ENCODE peak calls at places on chromosomes 6 and 20, in six cellular contexts. E, B, F, U, O and X are unnamed samples.
A peak's percentile ranks its signal among the peaks of the same experiment; 100 is the strongest.

GRCh38 chr6:33575211-33575610 is 4.9 kb downstream of the BAK1 start:
- DNase-seq in E (no peak), B (no peak), F (no peak), U (no peak), O (no peak), X (no peak)

GRCh38 chr20:63009044-63009961 is 2.5 kb upstream of the BHLHE23 start:
- DNase-seq in E (peak; percentile 70), B (peak; percentile 67), F (no peak), U (peak; percentile 33), O (peak; percentile 70), X (no peak)

GRCh38 chr6:110542311-110543024 is 66.1 kb upstream of the SLC22A16 start:
- DNase-seq in E (peak; percentile 27), B (peak; percentile 71), F (no peak), U (no peak), O (no peak), X (no peak)

GRCh38 chr6:88983532-88983931 is 20.1 kb upstream of the RNGTT start:
- DNase-seq in E (peak; percentile 74), B (no peak), F (no peak), U (peak; percentile 35), O (no peak), X (no peak)

GRCh38 chr6:47238456-47238995 is 71.2 kb downstream of the TNFRSF21 start:
- DNase-seq in E (peak; percentile 21), B (no peak), F (no peak), U (no peak), O (no peak), X (no peak)

GRCh38 chr6:3282461-3283236 is 23.9 kb downstream of the PSMG4 start:
- DNase-seq in E (no peak), B (no peak), F (no peak), U (no peak), O (no peak), X (no peak)

GRCh38 chr6:143745160-143746133 is 67.7 kb downstream of the PHACTR2 start:
- DNase-seq in E (peak; percentile 69), B (peak; percentile 52), F (no peak), U (peak; percentile 15), O (no peak), X (no peak)

GRCh38 chr6:77609106-77609505 is 43.7 kb upstream of the MEI4 start:
- DNase-seq in E (no peak), B (no peak), F (no peak), U (no peak), O (no peak), X (no peak)

GRCh38 chr6:32973934-32974333 is 5.5 kb downstream of the BRD2 start:
- DNase-seq in E (peak; percentile 74), B (no peak), F (no peak), U (no peak), O (peak; percentile 30), X (no peak)

GRCh38 chr6:129701721-129702455 is 8.1 kb downstream of the ARHGAP18 start:
- DNase-seq in E (peak; percentile 66), B (no peak), F (no peak), U (no peak), O (no peak), X (no peak)

DNA sequence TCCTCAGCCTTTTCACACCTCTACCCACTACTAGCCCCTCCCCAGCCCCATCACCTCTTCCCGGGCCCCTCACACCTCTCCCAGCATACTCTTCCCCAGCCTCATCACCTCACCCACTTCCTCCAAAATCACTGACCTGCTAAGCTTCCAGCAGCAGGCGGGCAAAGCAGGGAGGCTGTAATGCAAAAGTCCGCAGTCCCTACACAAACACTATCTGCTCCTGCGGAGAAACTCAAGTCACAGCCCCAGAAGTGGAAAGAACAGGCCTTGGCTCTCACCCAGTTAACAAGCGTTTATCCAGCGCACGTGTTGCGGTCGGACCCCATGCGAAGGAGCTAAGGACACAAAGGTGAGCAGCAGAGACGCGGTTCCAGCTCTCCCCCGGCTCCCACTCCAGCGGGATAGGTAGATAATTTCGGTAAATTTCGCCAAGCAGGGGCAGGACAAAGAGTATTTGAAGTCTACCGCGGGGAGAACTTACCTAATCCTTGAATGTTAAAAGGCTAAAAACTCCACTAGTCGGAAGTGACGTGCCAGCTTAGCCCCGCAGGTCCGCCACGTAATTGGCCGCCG is 768 bp upstream of the TRIM39 start:
- DNase-seq in E (no peak), B (peak; percentile 35), F (peak; percentile 34), U (peak; percentile 59), O (peak; percentile 76), X (no peak)
- H3K4me1 ChIP-seq in E (peaks cover 9% of the 10 kb centered on the region), B (peaks cover 30% of the 10 kb centered on the region), F (peaks cover 16% of the 10 kb centered on the region), U (peaks cover 9% of the 10 kb centered on the region), O (peaks cover 40% of the 10 kb centered on the region), X (peaks cover 16% of the 10 kb centered on the region)

GRCh38 chr6:115765966-115766365 is 294.7 kb downstream of the FRK start:
- DNase-seq in E (no peak), B (no peak), F (no peak), U (no peak), O (no peak), X (no peak)
- H3K4me1 ChIP-seq in E (no peaks in the 10 kb centered on the region), B (no peaks in the 10 kb centered on the region), F (no peaks in the 10 kb centered on the region), U (no peaks in the 10 kb centered on the region), O (no peaks in the 10 kb centered on the region), X (no peaks in the 10 kb centered on the region)

GRCh38 chr6:35296931-35297330 is 687 bp upstream of the DEF6 start:
- DNase-seq in E (no peak), B (no peak), F (no peak), U (no peak), O (no peak), X (no peak)

GRCh38 chr6:35298625-35299140 is 1.1 kb downstream of the DEF6 start:
- DNase-seq in E (no peak), B (no peak), F (no peak), U (no peak), O (no peak), X (no peak)

GRCh38 chr6:35299674-35300073 is 2.1 kb downstream of the DEF6 start:
- DNase-seq in E (no peak), B (peak; percentile 48), F (no peak), U (no peak), O (no peak), X (no peak)

GRCh38 chr6:35295521-35296315 is 1.9 kb upstream of the DEF6 start:
- DNase-seq in E (no peak), B (no peak), F (no peak), U (no peak), O (no peak), X (no peak)

GRCh38 chr6:35297541-35298481 is at the start of gene DEF6:
- DNase-seq in E (peak; percentile 90), B (peak; percentile 73), F (peak; percentile 83), U (peak; percentile 81), O (peak; percentile 80), X (peak; percentile 48)
- H3K4me1 ChIP-seq in E (peaks cover 7% of the 10 kb centered on the region), B (peaks cover 11% of the 10 kb centered on the region), F (peaks cover 4% of the 10 kb centered on the region), U (peaks cover 14% of the 10 kb centered on the region), O (peaks cover 56% of the 10 kb centered on the region), X (peaks cover 5% of the 10 kb centered on the region)

GRCh38 chr20:44597516-44597915 is 15.1 kb downstream of the PKIG start:
- DNase-seq in E (no peak), B (no peak), F (no peak), U (no peak), O (no peak), X (no peak)
- H3K4me1 ChIP-seq in E (peaks cover 17% of the 10 kb centered on the region), B (peaks cover 89% of the 10 kb centered on the region), F (peaks cover 20% of the 10 kb centered on the region), U (no peaks in the 10 kb centered on the region), O (no peaks in the 10 kb centered on the region), X (peaks cover 68% of the 10 kb centered on the region)

DNA sequence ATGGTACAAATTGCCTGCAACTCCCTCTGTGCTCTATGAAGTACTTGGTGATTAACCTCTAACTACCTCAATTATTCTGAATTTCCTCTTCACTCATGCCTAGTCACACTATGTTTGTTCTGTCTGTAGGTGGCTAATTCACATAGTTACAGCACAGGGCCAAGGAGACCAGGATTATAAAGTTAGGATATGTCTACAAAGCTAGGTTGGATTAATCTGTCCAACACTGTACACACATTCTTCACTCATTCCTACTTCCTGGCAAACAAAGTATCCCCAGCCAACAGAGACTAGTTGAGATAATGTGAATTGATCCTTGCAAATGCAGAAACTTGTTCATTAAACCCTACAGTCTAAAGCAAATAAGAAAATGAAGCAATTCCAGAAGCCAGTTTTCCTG is 269.8 kb downstream of the HACE1 start:
- DNase-seq in E (no peak), B (no peak), F (no peak), U (no peak), O (no peak), X (no peak)
- H3K4me1 ChIP-seq in E (no peaks in the 10 kb centered on the region), B (no peaks in the 10 kb centered on the region), F (no peaks in the 10 kb centered on the region), U (no peaks in the 10 kb centered on the region), O (no peaks in the 10 kb centered on the region), X (no peaks in the 10 kb centered on the region)

DNA sequence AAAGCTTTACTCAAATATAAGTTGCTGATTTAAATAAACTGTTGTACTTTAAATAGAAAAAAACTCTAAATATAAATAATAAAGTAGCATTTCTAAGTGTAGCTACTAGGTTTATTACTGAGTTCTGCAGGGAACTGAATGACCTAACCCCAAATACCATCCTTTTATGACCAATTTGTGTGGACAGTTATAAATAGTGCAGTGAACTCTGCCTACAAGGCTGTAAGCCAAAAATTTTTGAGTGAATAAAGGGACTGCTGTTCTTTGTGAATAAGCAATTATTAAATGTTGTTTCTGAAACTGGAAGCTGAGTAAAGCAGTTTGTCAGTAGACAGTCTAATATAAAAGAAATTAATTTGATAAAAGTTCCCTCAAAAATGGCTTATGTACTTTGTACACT is 90.8 kb upstream of the ELOVL5 start:
- DNase-seq in E (peak; percentile 68), B (no peak), F (no peak), U (no peak), O (no peak), X (no peak)
- H3K4me1 ChIP-seq in E (peaks cover 12% of the 10 kb centered on the region), B (no peaks in the 10 kb centered on the region), F (no peaks in the 10 kb centered on the region), U (no peaks in the 10 kb centered on the region), O (no peaks in the 10 kb centered on the region), X (no peaks in the 10 kb centered on the region)

GRCh38 chr6:44260011-44260410 is 2.7 kb upstream of the SLC35B2 start:
- DNase-seq in E (no peak), B (no peak), F (no peak), U (no peak), O (no peak), X (no peak)

GRCh38 chr6:44258325-44258863 is 1.1 kb upstream of the SLC35B2 start:
- DNase-seq in E (no peak), B (no peak), F (no peak), U (no peak), O (no peak), X (no peak)

GRCh38 chr6:44257753-44258324 is 511 bp upstream of the SLC35B2 start:
- DNase-seq in E (no peak), B (no peak), F (no peak), U (no peak), O (no peak), X (no peak)

GRCh38 chr6:44257007-44257752 is at the start of gene SLC35B2:
- DNase-seq in E (peak; percentile 83), B (peak; percentile 68), F (no peak), U (no peak), O (peak; percentile 56), X (no peak)

GRCh38 chr6:44258921-44259320 is 1.6 kb upstream of the SLC35B2 start:
- DNase-seq in E (no peak), B (no peak), F (no peak), U (no peak), O (no peak), X (no peak)
- H3K4me1 ChIP-seq in E (no peaks in the 10 kb centered on the region), B (peaks cover 30% of the 10 kb centered on the region), F (peaks cover 6% of the 10 kb centered on the region), U (peaks cover 3% of the 10 kb centered on the region), O (peaks cover 48% of the 10 kb centered on the region), X (peaks cover 30% of the 10 kb centered on the region)